ENCODE peak calls at places on chromosomes 16 and 17, in four cellular contexts. One of them, this sample, is unnamed.

GRCh38 chr16:84617631-84618427 is at the start of gene COTL1:
- DNase-seq in psoas muscle: peak
- DNase-seq in breast epithelium: peak
- DNase-seq in AG04450: peak
- DNase-seq in this sample: peak

GRCh38 chr17:57946798-57947358 is 8.3 kb downstream of the CUEDC1 start:
- DNase-seq in psoas muscle: no peak
- DNase-seq in AG04450: peak
- DNase-seq in breast epithelium: no peak
- DNase-seq in this sample: no peak

GRCh38 chr17:7856081-7856791 is 1.1 kb downstream of the NAA38 start:
- DNase-seq in psoas muscle: peak
- DNase-seq in breast epithelium: peak
- DNase-seq in AG04450: no peak
- DNase-seq in this sample: no peak

GRCh38 chr17:74631468-74632195 is 8.1 kb upstream of the CD300E start:
- DNase-seq in breast epithelium: no peak
- DNase-seq in AG04450: no peak
- DNase-seq in psoas muscle: no peak
- DNase-seq in this sample: peak

GRCh38 chr16:85555549-85556455 is 57.3 kb upstream of the GSE1 start:
- DNase-seq in breast epithelium: no peak
- DNase-seq in psoas muscle: peak
- DNase-seq in AG04450: no peak
- DNase-seq in this sample: no peak

GRCh38 chr17:80421381-80422090 is 6.6 kb downstream of the ENDOV start:
- DNase-seq in AG04450: no peak
- DNase-seq in breast epithelium: no peak
- DNase-seq in psoas muscle: no peak
- DNase-seq in this sample: no peak

GRCh38 chr16:86869288-86870022 is 291.1 kb downstream of the FOXL1 start:
- DNase-seq in psoas muscle: no peak
- DNase-seq in breast epithelium: no peak
- DNase-seq in AG04450: no peak
- DNase-seq in this sample: no peak

GRCh38 chr17:70072900-70073299 is 2.1 kb upstream of the KCNJ16 start:
- DNase-seq in AG04450: no peak
- DNase-seq in psoas muscle: no peak
- DNase-seq in breast epithelium: no peak
- DNase-seq in this sample: no peak

GRCh38 chr16:72873853-72874252 is 174.1 kb downstream of the ZFHX3 start:
- DNase-seq in AG04450: no peak
- DNase-seq in psoas muscle: no peak
- DNase-seq in breast epithelium: no peak
- DNase-seq in this sample: no peak

GRCh38 chr16:67943256-67943618 is 683 bp downstream of the LCAT start:
- DNase-seq in psoas muscle: peak
- DNase-seq in AG04450: no peak
- DNase-seq in breast epithelium: no peak
- DNase-seq in this sample: no peak

DNA sequence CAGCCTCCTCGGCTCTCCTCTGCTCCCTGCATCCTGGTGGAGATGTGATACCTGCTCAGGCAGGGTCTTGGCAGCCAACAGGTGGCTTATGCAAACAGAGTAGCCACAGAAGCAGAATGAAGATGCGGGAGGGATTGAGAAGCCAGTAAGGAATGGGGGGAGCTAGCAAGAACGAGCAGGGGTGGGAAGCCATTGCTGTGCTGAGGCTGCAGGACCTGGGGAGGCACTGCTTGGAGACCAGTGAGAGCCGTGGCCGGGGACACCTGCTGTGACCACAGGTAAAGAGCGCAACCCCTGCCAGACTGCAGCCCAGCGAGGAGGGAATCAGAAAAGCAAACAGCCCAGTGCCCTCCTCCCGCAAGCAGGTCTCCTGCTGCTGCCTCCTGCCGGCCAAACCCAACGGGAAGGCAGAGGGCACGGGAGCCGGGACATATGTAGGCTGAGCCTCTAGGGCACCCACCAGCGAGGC is 14.7 kb downstream of the AIPL1 start:
- DNase-seq in AG04450: no peak
- DNase-seq in psoas muscle: no peak
- DNase-seq in breast epithelium: no peak
- DNase-seq in this sample: no peak
- TF ChIP-seq CTCF in AG04450: peak
- TF ChIP-seq CTCF in psoas muscle: no peak
- TF ChIP-seq CTCF in breast epithelium: no peak
- TF ChIP-seq CTCF in this sample: peak

GRCh38 chr16:76278976-76279375 is 1.8 kb downstream of the CNTNAP4 start:
- DNase-seq in AG04450: no peak
- DNase-seq in breast epithelium: no peak
- DNase-seq in psoas muscle: no peak
- DNase-seq in this sample: no peak
- TF ChIP-seq CTCF in AG04450: peak
- TF ChIP-seq CTCF in breast epithelium: no peak
- TF ChIP-seq CTCF in psoas muscle: no peak
- TF ChIP-seq CTCF in this sample: no peak

DNA sequence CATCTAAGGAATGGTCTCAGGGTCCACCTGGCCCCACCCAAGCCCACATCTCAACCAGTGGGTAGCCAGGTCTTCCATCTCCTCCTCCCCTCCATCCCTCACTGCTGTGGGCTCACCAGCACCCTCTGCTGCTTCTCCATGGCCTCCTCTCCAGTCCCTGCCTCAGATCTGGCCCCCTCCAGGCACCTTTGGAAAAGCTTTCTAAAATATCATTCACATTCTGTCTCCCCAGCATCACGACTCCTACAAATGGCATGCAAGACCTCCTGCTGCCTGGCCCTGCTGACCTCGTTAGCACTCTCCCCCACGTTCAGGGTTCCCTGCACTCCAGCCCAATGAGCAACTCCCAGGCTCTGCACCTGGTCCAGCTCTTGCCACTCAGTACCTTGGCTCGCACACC is 13.7 kb downstream of the GLP2R start:
- DNase-seq in breast epithelium: no peak
- DNase-seq in psoas muscle: no peak
- DNase-seq in AG04450: no peak
- DNase-seq in this sample: no peak
- TF ChIP-seq CTCF in breast epithelium: no peak
- TF ChIP-seq CTCF in psoas muscle: no peak
- TF ChIP-seq CTCF in AG04450: no peak
- TF ChIP-seq CTCF in this sample: no peak

GRCh38 chr17:34377078-34377823 is 14.2 kb upstream of the CCL1 start:
- DNase-seq in AG04450: no peak
- DNase-seq in psoas muscle: no peak
- DNase-seq in breast epithelium: no peak
- DNase-seq in this sample: no peak

GRCh38 chr17:34382586-34383224 is 19.7 kb upstream of the CCL1 start:
- DNase-seq in AG04450: no peak
- DNase-seq in psoas muscle: no peak
- DNase-seq in breast epithelium: no peak
- DNase-seq in this sample: no peak

GRCh38 chr17:34379876-34380275 is 16.8 kb upstream of the CCL1 start:
- DNase-seq in psoas muscle: no peak
- DNase-seq in AG04450: no peak
- DNase-seq in breast epithelium: no peak
- DNase-seq in this sample: no peak

GRCh38 chr17:34375598-34375997 is 12.6 kb upstream of the CCL1 start:
- DNase-seq in psoas muscle: no peak
- DNase-seq in breast epithelium: no peak
- DNase-seq in AG04450: no peak
- DNase-seq in this sample: no peak

DNA sequence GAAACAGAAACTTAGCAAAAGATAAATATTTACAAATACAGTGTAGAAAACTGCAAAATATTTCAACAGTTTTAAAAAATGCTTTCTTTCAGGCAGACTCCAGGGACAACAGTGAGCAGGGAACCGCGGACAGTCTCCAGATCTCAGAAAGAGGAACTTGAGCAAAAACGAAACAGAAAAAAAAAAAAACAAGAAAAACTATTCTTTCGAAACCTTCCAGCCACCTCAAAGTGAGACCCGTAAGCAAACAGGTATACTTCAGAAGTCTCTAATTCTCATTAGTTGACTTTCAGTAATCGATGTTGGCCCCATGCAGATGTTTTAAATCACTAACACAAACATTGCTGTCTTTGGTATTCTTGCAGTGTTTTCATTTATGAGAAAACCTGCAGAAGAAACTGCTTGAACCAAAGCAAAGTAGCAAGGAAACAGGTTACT is 15.7 kb upstream of the CCL1 start:
- DNase-seq in AG04450: no peak
- DNase-seq in breast epithelium: no peak
- DNase-seq in psoas muscle: no peak
- DNase-seq in this sample: no peak
- TF ChIP-seq CTCF in AG04450: peak
- TF ChIP-seq CTCF in breast epithelium: no peak
- TF ChIP-seq CTCF in psoas muscle: no peak
- TF ChIP-seq CTCF in this sample: no peak

GRCh38 chr17:48530208-48530886 is 464 bp downstream of the HOXB1 start:
- DNase-seq in AG04450: no peak
- DNase-seq in psoas muscle: no peak
- DNase-seq in breast epithelium: no peak
- DNase-seq in this sample: no peak
- TF ChIP-seq CTCF in AG04450: no peak
- TF ChIP-seq CTCF in psoas muscle: no peak
- TF ChIP-seq CTCF in breast epithelium: no peak
- TF ChIP-seq CTCF in this sample: no peak

GRCh38 chr17:78884876-78885667 is 17.9 kb downstream of the CEP295NL start:
- DNase-seq in psoas muscle: no peak
- DNase-seq in breast epithelium: no peak
- DNase-seq in AG04450: no peak
- DNase-seq in this sample: no peak

GRCh38 chr17:78883533-78884131 is 19.4 kb downstream of the CEP295NL start:
- DNase-seq in AG04450: peak
- DNase-seq in psoas muscle: peak
- DNase-seq in breast epithelium: peak
- DNase-seq in this sample: peak

GRCh38 chr17:78885956-78886355 is 17.0 kb downstream of the CEP295NL start:
- DNase-seq in AG04450: no peak
- DNase-seq in breast epithelium: no peak
- DNase-seq in psoas muscle: no peak
- DNase-seq in this sample: no peak

GRCh38 chr17:78883090-78883532 is 19.9 kb downstream of the CEP295NL start:
- DNase-seq in AG04450: no peak
- DNase-seq in psoas muscle: peak
- DNase-seq in breast epithelium: peak
- DNase-seq in this sample: peak

GRCh38 chr17:78884148-78884870 is 18.7 kb downstream of the CEP295NL start:
- DNase-seq in psoas muscle: no peak
- DNase-seq in AG04450: no peak
- DNase-seq in breast epithelium: no peak
- DNase-seq in this sample: no peak
- TF ChIP-seq CTCF in psoas muscle: no peak
- TF ChIP-seq CTCF in AG04450: no peak
- TF ChIP-seq CTCF in breast epithelium: no peak
- TF ChIP-seq CTCF in this sample: no peak